ENCODE peak calls at places on chromosomes 13 and 19, in seven cellular contexts. C, X, U, N, M, O and D are unnamed samples.

GRCh38 chr13:93862259-93862658 is 617.2 kb downstream of the DCT start:
- DNase-seq in O (no peak), X (no peak), C (no peak), M (peak), U (no peak), N (no peak), D (no peak)

GRCh38 chr13:46831588-46832194 is 34.7 kb upstream of the ESD start:
- DNase-seq in N (peak), C (peak), X (no peak), M (peak), O (no peak), U (no peak), D (peak)

GRCh38 chr19:335486-336066 is 9.0 kb downstream of the MIER2 start:
- DNase-seq in X (peak), C (no peak), O (no peak), U (no peak), M (no peak), N (no peak), D (no peak)

GRCh38 chr13:109160887-109161669 is 531.7 kb downstream of the MYO16 start:
- DNase-seq in U (no peak), M (no peak), N (no peak), O (no peak), X (peak), C (no peak), D (no peak)

GRCh38 chr13:62119739-62120700 is 704.4 kb upstream of the PCDH20 start:
- DNase-seq in U (no peak), C (no peak), M (peak), N (no peak), O (no peak), X (no peak), D (no peak)

GRCh38 chr13:50543767-50544166 is 299.7 kb downstream of the DLEU7 start:
- DNase-seq in M (peak), N (no peak), X (no peak), C (no peak), U (peak), O (no peak), D (peak)

GRCh38 chr19:17454579-17454978 is 6.1 kb upstream of the TMEM221 start:
- DNase-seq in N (peak), U (no peak), O (no peak), M (no peak), X (no peak), C (no peak), D (no peak)

GRCh38 chr19:48218964-48219363 is 36.7 kb downstream of the CARD8 start:
- DNase-seq in U (no peak), M (no peak), X (no peak), C (no peak), N (no peak), O (no peak), D (no peak)

GRCh38 chr13:46665630-46666482 is 112.9 kb downstream of the LRCH1 start:
- DNase-seq in C (no peak), U (no peak), M (no peak), X (no peak), N (no peak), O (no peak), D (no peak)

GRCh38 chr19:11400695-11401291 is 16.7 kb upstream of the EPOR start:
- DNase-seq in U (no peak), M (no peak), N (no peak), O (no peak), C (no peak), X (no peak), D (no peak)

GRCh38 chr13:34748078-34748477 is 194.0 kb upstream of the NBEA start:
- DNase-seq in O (peak), U (no peak), M (peak), N (no peak), X (no peak), C (peak), D (no peak)

GRCh38 chr13:51230473-51231105 is 8.4 kb downstream of the FAM124A start:
- DNase-seq in U (no peak), N (no peak), M (peak), C (no peak), O (peak), X (no peak), D (no peak)

GRCh38 chr13:47372742-47373141 is 475.9 kb upstream of the HTR2A start:
- DNase-seq in X (no peak), C (no peak), U (no peak), O (no peak), N (no peak), M (no peak), D (no peak)

GRCh38 chr19:11496391-11497163 is 9.1 kb downstream of the ZNF653 start:
- DNase-seq in U (peak), M (peak), X (peak), N (peak), C (peak), O (peak), D (peak)

GRCh38 chr13:113058988-113059850 is 46.4 kb upstream of the F7 start:
- DNase-seq in O (no peak), U (no peak), C (no peak), N (no peak), X (no peak), M (no peak), D (no peak)

GRCh38 chr13:23352161-23352560 is 81.3 kb downstream of the SACS start:
- DNase-seq in U (no peak), N (no peak), X (no peak), O (no peak), M (no peak), C (no peak), D (no peak)

GRCh38 chr13:81446441-81446840 is 1105.5 kb upstream of the SPRY2 start:
- DNase-seq in U (no peak), N (no peak), M (no peak), O (no peak), X (no peak), C (no peak), D (no peak)

GRCh38 chr13:27921961-27922910 is 2.4 kb downstream of the PDX1 start:
- DNase-seq in O (no peak), N (no peak), U (no peak), C (no peak), M (no peak), X (no peak), D (no peak)

GRCh38 chr13:33612641-33613638 is 205.0 kb upstream of the RFC3 start:
- DNase-seq in O (no peak), U (no peak), N (no peak), C (no peak), X (no peak), M (no peak), D (no peak)

GRCh38 chr13:33606692-33607091 is 211.3 kb upstream of the RFC3 start:
- DNase-seq in X (no peak), U (no peak), N (no peak), C (no peak), M (no peak), O (no peak), D (no peak)

GRCh38 chr13:33615436-33615835 is 202.5 kb upstream of the RFC3 start:
- DNase-seq in U (no peak), N (no peak), X (no peak), C (no peak), O (no peak), M (no peak), D (no peak)

GRCh38 chr13:33611016-33611805 is 206.7 kb upstream of the RFC3 start:
- DNase-seq in X (no peak), O (peak), C (no peak), N (peak), M (peak), U (no peak), D (peak)

DNA sequence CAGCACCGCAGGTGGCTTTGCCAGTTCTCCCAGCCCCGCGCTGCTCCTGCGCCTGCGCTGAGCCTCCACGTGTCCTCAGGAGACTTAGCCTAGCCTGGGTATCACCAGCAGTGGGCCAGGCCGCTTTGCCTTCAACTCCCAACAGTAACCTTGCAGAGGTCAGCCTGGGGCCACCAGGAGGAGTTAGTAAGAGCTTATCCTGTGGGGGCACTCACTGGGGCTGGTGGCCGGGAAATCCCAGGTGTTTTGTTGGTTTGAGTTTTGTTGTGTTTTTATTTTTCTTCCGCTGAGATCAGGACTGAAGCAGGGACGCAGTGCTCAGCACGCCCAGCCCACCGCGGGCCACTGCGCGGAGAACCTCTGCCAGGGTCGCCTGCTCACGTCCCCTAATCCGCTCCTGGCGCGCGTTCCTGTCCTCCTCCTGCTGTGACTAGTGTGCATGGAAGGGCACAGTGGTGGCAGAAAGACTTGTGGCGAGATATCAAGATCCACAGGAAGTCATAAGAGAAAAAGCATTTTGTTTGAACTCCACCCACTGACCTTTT is 207.4 kb upstream of the RFC3 start:
- DNase-seq in X (no peak), N (peak), O (peak), M (peak), C (no peak), U (no peak), D (no peak)
- TF ChIP-seq CTCF in X (no peak), N (no peak), O (peak), M (no peak), C (no peak), U (no peak), D (no peak)

GRCh38 chr19:51081476-51081875 is 1.2 kb downstream of the KLK14 start:
- DNase-seq in C (no peak), X (no peak), O (no peak), M (no peak), N (no peak), U (no peak), D (no peak)
- TF ChIP-seq CTCF in C (no peak), X (no peak), O (no peak), M (no peak), N (no peak), U (no peak), D (no peak)

DNA sequence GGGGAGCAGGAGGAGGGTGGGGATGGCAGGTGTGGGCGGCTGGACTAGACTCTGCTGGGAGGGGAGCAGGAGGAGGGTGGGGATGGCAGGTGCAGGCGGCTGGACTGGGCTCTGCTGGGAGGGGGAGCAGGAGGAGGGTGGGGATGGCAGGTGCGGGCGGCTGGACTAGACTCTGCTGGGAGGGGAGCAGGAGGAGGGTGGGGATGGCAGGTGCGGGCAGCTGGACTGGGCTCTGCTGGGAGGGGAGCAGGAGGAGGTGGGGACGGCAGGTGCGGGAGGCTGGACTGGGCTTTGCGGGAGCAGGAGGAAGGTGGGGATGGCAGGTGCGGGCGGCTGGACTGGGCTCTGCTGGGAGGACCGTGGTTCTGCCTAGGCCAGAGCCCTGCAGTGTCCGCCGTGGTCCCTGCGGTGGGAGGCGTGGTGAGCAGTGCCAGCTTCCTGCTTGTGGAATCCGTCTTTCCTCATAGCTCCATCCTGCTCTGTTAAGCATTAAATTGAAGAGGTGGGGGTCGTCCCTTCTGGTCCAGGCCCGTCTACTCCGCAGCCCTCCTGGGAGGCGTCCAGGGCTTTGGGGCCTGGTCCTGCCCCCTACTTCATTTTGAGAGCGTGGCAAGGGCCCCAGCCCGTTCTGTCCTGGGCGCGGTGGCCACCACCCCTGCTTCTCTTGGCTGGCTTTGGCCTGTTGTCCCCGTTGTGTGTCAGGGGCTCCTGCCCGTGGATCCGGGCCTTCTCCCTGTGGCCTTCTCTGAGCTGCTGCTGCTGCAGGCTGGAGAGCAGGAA is 4.7 kb downstream of the SPPL2B start:
- DNase-seq in U (no peak), M (no peak), X (no peak), N (no peak), O (no peak), C (no peak), D (no peak)
- TF ChIP-seq CTCF in U (no peak), M (no peak), X (no peak), N (no peak), O (no peak), C (no peak), D (no peak)

DNA sequence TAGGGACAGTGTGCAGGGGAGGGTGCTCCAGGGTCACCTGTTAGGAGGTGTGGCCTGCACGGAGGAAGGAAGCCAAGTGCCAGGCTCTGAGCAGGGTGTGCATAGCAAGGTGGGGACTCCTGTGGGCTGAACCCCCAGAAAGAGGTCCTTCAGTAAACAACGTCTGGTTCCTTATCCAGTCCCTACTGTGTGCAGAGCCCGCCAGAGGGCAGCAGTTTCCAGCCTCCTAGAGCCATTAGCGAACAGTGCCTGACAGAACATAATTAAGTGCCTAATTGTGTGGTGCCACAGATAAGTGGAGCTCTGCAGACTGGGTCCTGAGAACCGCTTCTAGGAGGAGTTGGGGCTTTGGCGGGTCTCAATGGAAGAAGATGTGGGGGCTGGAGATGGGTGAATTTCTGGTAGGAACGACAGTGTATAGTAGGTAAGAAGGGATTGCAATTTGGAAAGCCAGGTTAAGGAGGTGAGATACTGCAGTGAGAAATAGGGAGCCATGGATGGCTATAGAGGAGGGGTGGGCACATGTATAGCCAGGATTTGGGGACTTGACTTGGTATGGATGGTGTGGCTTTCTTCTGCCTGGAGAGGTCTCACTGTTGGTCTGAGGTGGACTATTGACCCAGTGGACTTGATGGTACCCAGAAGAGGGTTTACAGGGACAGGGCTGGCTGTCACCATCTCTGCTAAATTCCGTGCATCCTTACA is 323.1 kb downstream of the ZNF536 start:
- DNase-seq in U (no peak), X (peak), C (no peak), N (peak), O (no peak), M (no peak), D (no peak)
- TF ChIP-seq CTCF in U (no peak), X (no peak), C (no peak), N (peak), O (peak), M (no peak), D (no peak)

GRCh38 chr19:23867895-23868294 is 46.8 kb upstream of the ZNF726 start:
- DNase-seq in U (no peak), O (no peak), M (no peak), C (no peak), N (no peak), X (no peak), D (no peak)
- TF ChIP-seq CTCF in U (no peak), O (no peak), M (no peak), C (no peak), N (no peak), X (no peak), D (no peak)

DNA sequence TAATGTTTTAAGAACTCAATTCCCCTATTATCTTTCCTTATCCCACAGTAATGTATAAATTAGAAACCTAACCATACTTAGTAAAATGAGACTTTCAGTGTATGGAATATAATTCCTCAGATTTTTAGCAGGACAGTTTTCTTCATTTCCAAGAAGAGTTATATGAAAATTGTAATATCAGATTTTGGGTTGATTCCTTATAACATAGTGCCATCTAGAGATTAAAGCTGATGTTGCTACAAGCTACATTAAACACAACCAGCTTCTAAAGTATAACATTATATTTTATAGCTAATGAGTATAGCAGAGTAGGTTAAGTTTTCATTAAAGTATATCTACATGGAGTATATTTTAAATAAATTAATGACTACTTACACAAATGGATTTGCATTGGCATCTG is 99.7 kb upstream of the MIR17HG start:
- DNase-seq in M (no peak), U (no peak), N (no peak), C (no peak), O (no peak), X (no peak), D (no peak)
- TF ChIP-seq CTCF in M (peak), U (no peak), N (peak), C (no peak), O (no peak), X (no peak), D (no peak)

GRCh38 chr19:18921593-18921992 is 2.1 kb downstream of the DDX49 start:
- DNase-seq in X (no peak), N (no peak), U (no peak), O (no peak), C (no peak), M (no peak), D (no peak)

GRCh38 chr19:18919086-18919894 is at the start of the genes COPE and DDX49:
- DNase-seq in C (peak), N (peak), M (peak), U (peak), X (peak), O (peak), D (peak)

GRCh38 chr19:18922228-18922985 is 2.9 kb downstream of the DDX49 start:
- DNase-seq in N (no peak), U (no peak), O (no peak), M (no peak), X (no peak), C (no peak), D (no peak)

GRCh38 chr19:18919895-18920204 is 335 bp downstream of the DDX49 start:
- DNase-seq in M (no peak), N (no peak), C (no peak), U (no peak), O (no peak), X (no peak), D (no peak)

DNA sequence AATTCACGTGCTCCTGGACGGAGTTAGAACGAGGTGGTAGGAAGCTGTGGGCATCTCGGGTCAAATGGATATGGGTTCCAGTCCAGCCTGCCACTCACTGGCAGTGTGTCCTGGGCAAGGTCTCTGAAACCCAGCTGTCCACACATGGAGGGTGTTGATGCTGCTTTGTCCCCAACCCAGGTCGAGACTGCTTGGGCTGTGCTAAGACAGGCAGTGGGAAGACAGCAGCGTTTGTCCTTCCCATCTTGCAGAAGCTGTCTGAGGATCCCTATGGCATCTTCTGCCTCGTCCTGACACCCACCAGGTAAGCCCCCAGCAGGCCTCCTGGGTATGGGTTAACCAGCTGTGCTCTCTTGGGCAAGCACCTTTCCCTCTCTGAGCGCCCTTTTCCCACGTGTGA is 885 bp downstream of the DDX49 start:
- DNase-seq in M (no peak), U (no peak), X (no peak), C (no peak), N (no peak), O (no peak), D (no peak)
- TF ChIP-seq CTCF in M (no peak), U (no peak), X (no peak), C (no peak), N (no peak), O (no peak), D (no peak)

GRCh38 chr13:42495256-42495655 is 78.7 kb upstream of the TNFSF11 start:
- DNase-seq in N (no peak), C (no peak), O (no peak), U (no peak), M (no peak), X (no peak), D (no peak)
- TF ChIP-seq CTCF in N (no peak), C (no peak), O (no peak), U (no peak), M (no peak), X (no peak), D (no peak)

DNA sequence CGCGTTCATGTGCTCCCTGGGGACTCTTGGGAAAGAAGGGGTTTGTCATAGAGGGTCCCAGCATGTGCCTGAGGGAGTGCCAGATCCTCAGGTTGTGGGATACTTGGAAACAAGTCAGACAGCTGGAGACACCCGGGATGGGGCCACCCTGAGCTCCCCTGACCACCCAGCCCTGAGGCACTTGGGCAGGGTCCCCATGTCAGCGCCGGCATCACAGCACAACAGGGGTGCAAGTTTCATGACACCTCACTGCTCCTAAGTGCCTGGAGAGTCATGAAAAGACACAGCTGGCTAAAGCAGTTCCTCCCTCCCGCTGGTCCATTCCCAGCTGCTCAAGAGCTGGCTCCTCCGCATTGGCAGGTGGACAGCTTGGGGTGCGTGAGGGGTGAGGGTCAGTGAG is 102.7 kb downstream of the KDM4B start:
- DNase-seq in X (no peak), C (no peak), M (no peak), N (no peak), U (no peak), O (no peak), D (no peak)
- TF ChIP-seq CTCF in X (no peak), C (no peak), M (no peak), N (no peak), U (no peak), O (no peak), D (no peak)